ENCODE peak calls at places on chromosomes 13 and 19, in six cellular contexts. One of them, this sample, is unnamed.

GRCh38 chr19:13526552-13526951 is 20.3 kb upstream of the CACNA1A start:
- DNase-seq in COR-L47: no peak
- DNase-seq in hepatic stellate cell: no peak
- DNase-seq in HFFc6: peak
- DNase-seq in fibroblast of the aortic adventitia: peak
- DNase-seq in activated naive CD4-positive, alpha-beta T cell treated with anti-CD3 and anti-CD28 coated beads, Interleukin-2, amount 10 ng/mL, durations not matched to agents 7 days and 5 days: peak
- DNase-seq in this sample: no peak

GRCh38 chr13:25095862-25096453 is at the start of gene PABPC3:
- DNase-seq in COR-L47: no peak
- DNase-seq in hepatic stellate cell: no peak
- DNase-seq in HFFc6: no peak
- DNase-seq in fibroblast of the aortic adventitia: no peak
- DNase-seq in activated naive CD4-positive, alpha-beta T cell treated with anti-CD3 and anti-CD28 coated beads, Interleukin-2, amount 10 ng/mL, durations not matched to agents 7 days and 5 days: no peak
- DNase-seq in this sample: no peak

GRCh38 chr13:31896427-31896826 is 135.1 kb upstream of the FRY start:
- DNase-seq in COR-L47: no peak
- DNase-seq in hepatic stellate cell: peak
- DNase-seq in HFFc6: peak
- DNase-seq in fibroblast of the aortic adventitia: peak
- DNase-seq in activated naive CD4-positive, alpha-beta T cell treated with anti-CD3 and anti-CD28 coated beads, Interleukin-2, amount 10 ng/mL, durations not matched to agents 7 days and 5 days: no peak
- DNase-seq in this sample: no peak

GRCh38 chr13:37270206-37271001 is 164.9 kb upstream of the CSNK1A1L start:
- DNase-seq in COR-L47: no peak
- DNase-seq in hepatic stellate cell: no peak
- DNase-seq in HFFc6: no peak
- DNase-seq in fibroblast of the aortic adventitia: no peak
- DNase-seq in activated naive CD4-positive, alpha-beta T cell treated with anti-CD3 and anti-CD28 coated beads, Interleukin-2, amount 10 ng/mL, durations not matched to agents 7 days and 5 days: no peak
- DNase-seq in this sample: no peak

GRCh38 chr13:87677043-87677333 is 5.8 kb downstream of the SLITRK5 start:
- DNase-seq in COR-L47: no peak
- DNase-seq in hepatic stellate cell: no peak
- DNase-seq in HFFc6: no peak
- DNase-seq in fibroblast of the aortic adventitia: no peak
- DNase-seq in activated naive CD4-positive, alpha-beta T cell treated with anti-CD3 and anti-CD28 coated beads, Interleukin-2, amount 10 ng/mL, durations not matched to agents 7 days and 5 days: no peak
- DNase-seq in this sample: no peak

GRCh38 chr19:1748115-1748702 is 5.1 kb upstream of the ONECUT3 start:
- DNase-seq in COR-L47: no peak
- DNase-seq in hepatic stellate cell: no peak
- DNase-seq in HFFc6: no peak
- DNase-seq in fibroblast of the aortic adventitia: no peak
- DNase-seq in activated naive CD4-positive, alpha-beta T cell treated with anti-CD3 and anti-CD28 coated beads, Interleukin-2, amount 10 ng/mL, durations not matched to agents 7 days and 5 days: peak
- DNase-seq in this sample: no peak

GRCh38 chr19:3819989-3820388 is 33.8 kb upstream of the MATK start:
- DNase-seq in COR-L47: no peak
- DNase-seq in hepatic stellate cell: no peak
- DNase-seq in HFFc6: no peak
- DNase-seq in fibroblast of the aortic adventitia: no peak
- DNase-seq in activated naive CD4-positive, alpha-beta T cell treated with anti-CD3 and anti-CD28 coated beads, Interleukin-2, amount 10 ng/mL, durations not matched to agents 7 days and 5 days: no peak
- DNase-seq in this sample: no peak

GRCh38 chr13:110915057-110915873 is at the start of gene ANKRD10:
- DNase-seq in COR-L47: peak
- DNase-seq in hepatic stellate cell: peak
- DNase-seq in HFFc6: peak
- DNase-seq in fibroblast of the aortic adventitia: peak
- DNase-seq in activated naive CD4-positive, alpha-beta T cell treated with anti-CD3 and anti-CD28 coated beads, Interleukin-2, amount 10 ng/mL, durations not matched to agents 7 days and 5 days: peak
- DNase-seq in this sample: peak

GRCh38 chr19:15629003-15629880 is 11.5 kb upstream of the CYP4F3 start:
- DNase-seq in COR-L47: peak
- DNase-seq in hepatic stellate cell: peak
- DNase-seq in HFFc6: peak
- DNase-seq in fibroblast of the aortic adventitia: peak
- DNase-seq in activated naive CD4-positive, alpha-beta T cell treated with anti-CD3 and anti-CD28 coated beads, Interleukin-2, amount 10 ng/mL, durations not matched to agents 7 days and 5 days: peak
- DNase-seq in this sample: peak

GRCh38 chr13:28394422-28394821 is 100.5 kb downstream of the FLT1 start:
- DNase-seq in COR-L47: no peak
- DNase-seq in hepatic stellate cell: no peak
- DNase-seq in HFFc6: peak
- DNase-seq in fibroblast of the aortic adventitia: no peak
- DNase-seq in activated naive CD4-positive, alpha-beta T cell treated with anti-CD3 and anti-CD28 coated beads, Interleukin-2, amount 10 ng/mL, durations not matched to agents 7 days and 5 days: no peak
- DNase-seq in this sample: no peak

GRCh38 chr13:30004204-30004603 is 153.8 kb upstream of the UBL3 start:
- DNase-seq in COR-L47: no peak
- DNase-seq in hepatic stellate cell: no peak
- DNase-seq in HFFc6: peak
- DNase-seq in fibroblast of the aortic adventitia: no peak
- DNase-seq in activated naive CD4-positive, alpha-beta T cell treated with anti-CD3 and anti-CD28 coated beads, Interleukin-2, amount 10 ng/mL, durations not matched to agents 7 days and 5 days: no peak
- DNase-seq in this sample: no peak

GRCh38 chr19:35236638-35237400 is 8.3 kb upstream of the FAM187B start:
- DNase-seq in COR-L47: no peak
- DNase-seq in hepatic stellate cell: no peak
- DNase-seq in HFFc6: no peak
- DNase-seq in fibroblast of the aortic adventitia: no peak
- DNase-seq in activated naive CD4-positive, alpha-beta T cell treated with anti-CD3 and anti-CD28 coated beads, Interleukin-2, amount 10 ng/mL, durations not matched to agents 7 days and 5 days: peak
- DNase-seq in this sample: no peak

GRCh38 chr13:62879071-62879470 is 1463.4 kb upstream of the PCDH20 start:
- DNase-seq in COR-L47: no peak
- DNase-seq in hepatic stellate cell: no peak
- DNase-seq in HFFc6: no peak
- DNase-seq in fibroblast of the aortic adventitia: peak
- DNase-seq in activated naive CD4-positive, alpha-beta T cell treated with anti-CD3 and anti-CD28 coated beads, Interleukin-2, amount 10 ng/mL, durations not matched to agents 7 days and 5 days: no peak
- DNase-seq in this sample: no peak

GRCh38 chr13:44311011-44311481 is 62.6 kb upstream of the SERP2 start:
- DNase-seq in COR-L47: no peak
- DNase-seq in hepatic stellate cell: no peak
- DNase-seq in HFFc6: no peak
- DNase-seq in fibroblast of the aortic adventitia: peak
- DNase-seq in activated naive CD4-positive, alpha-beta T cell treated with anti-CD3 and anti-CD28 coated beads, Interleukin-2, amount 10 ng/mL, durations not matched to agents 7 days and 5 days: no peak
- DNase-seq in this sample: peak

GRCh38 chr19:49468746-49469447 is 5.1 kb upstream of the FLT3LG start:
- DNase-seq in COR-L47: peak
- DNase-seq in hepatic stellate cell: no peak
- DNase-seq in HFFc6: no peak
- DNase-seq in fibroblast of the aortic adventitia: peak
- DNase-seq in activated naive CD4-positive, alpha-beta T cell treated with anti-CD3 and anti-CD28 coated beads, Interleukin-2, amount 10 ng/mL, durations not matched to agents 7 days and 5 days: peak
- DNase-seq in this sample: no peak

GRCh38 chr19:39438270-39438934 is 2.7 kb upstream of the RPS16 start:
- DNase-seq in COR-L47: no peak
- DNase-seq in hepatic stellate cell: no peak
- DNase-seq in HFFc6: peak
- DNase-seq in fibroblast of the aortic adventitia: peak
- DNase-seq in activated naive CD4-positive, alpha-beta T cell treated with anti-CD3 and anti-CD28 coated beads, Interleukin-2, amount 10 ng/mL, durations not matched to agents 7 days and 5 days: no peak
- DNase-seq in this sample: no peak

GRCh38 chr19:45509692-45510015 is 2.4 kb downstream of the VASP start:
- DNase-seq in COR-L47: no peak
- DNase-seq in hepatic stellate cell: no peak
- DNase-seq in HFFc6: no peak
- DNase-seq in fibroblast of the aortic adventitia: no peak
- DNase-seq in activated naive CD4-positive, alpha-beta T cell treated with anti-CD3 and anti-CD28 coated beads, Interleukin-2, amount 10 ng/mL, durations not matched to agents 7 days and 5 days: no peak
- DNase-seq in this sample: no peak

GRCh38 chr19:19610376-19611240 is 7.9 kb downstream of the PBX4 start:
- DNase-seq in COR-L47: no peak
- DNase-seq in hepatic stellate cell: no peak
- DNase-seq in HFFc6: no peak
- DNase-seq in fibroblast of the aortic adventitia: no peak
- DNase-seq in activated naive CD4-positive, alpha-beta T cell treated with anti-CD3 and anti-CD28 coated beads, Interleukin-2, amount 10 ng/mL, durations not matched to agents 7 days and 5 days: no peak
- DNase-seq in this sample: no peak

GRCh38 chr19:18960370-18960769 is 19.4 kb upstream of the HOMER3 start:
- DNase-seq in COR-L47: no peak
- DNase-seq in hepatic stellate cell: no peak
- DNase-seq in HFFc6: no peak
- DNase-seq in fibroblast of the aortic adventitia: no peak
- DNase-seq in activated naive CD4-positive, alpha-beta T cell treated with anti-CD3 and anti-CD28 coated beads, Interleukin-2, amount 10 ng/mL, durations not matched to agents 7 days and 5 days: no peak
- DNase-seq in this sample: no peak

GRCh38 chr19:47573076-47574026 is at the start of gene ZNF541:
- DNase-seq in COR-L47: no peak
- DNase-seq in hepatic stellate cell: no peak
- DNase-seq in HFFc6: no peak
- DNase-seq in fibroblast of the aortic adventitia: peak
- DNase-seq in activated naive CD4-positive, alpha-beta T cell treated with anti-CD3 and anti-CD28 coated beads, Interleukin-2, amount 10 ng/mL, durations not matched to agents 7 days and 5 days: peak
- DNase-seq in this sample: peak

GRCh38 chr19:55117063-55117635 is 288 bp downstream of the PPP1R12C start:
- DNase-seq in COR-L47: no peak
- DNase-seq in hepatic stellate cell: peak
- DNase-seq in HFFc6: no peak
- DNase-seq in fibroblast of the aortic adventitia: no peak
- DNase-seq in activated naive CD4-positive, alpha-beta T cell treated with anti-CD3 and anti-CD28 coated beads, Interleukin-2, amount 10 ng/mL, durations not matched to agents 7 days and 5 days: peak
- DNase-seq in this sample: no peak

GRCh38 chr19:30003862-30004261 is 61.8 kb downstream of the URI1 start:
- DNase-seq in COR-L47: no peak
- DNase-seq in hepatic stellate cell: no peak
- DNase-seq in HFFc6: no peak
- DNase-seq in fibroblast of the aortic adventitia: no peak
- DNase-seq in activated naive CD4-positive, alpha-beta T cell treated with anti-CD3 and anti-CD28 coated beads, Interleukin-2, amount 10 ng/mL, durations not matched to agents 7 days and 5 days: no peak
- DNase-seq in this sample: no peak

GRCh38 chr19:18650468-18651001 is 13.7 kb downstream of the KLHL26 start:
- DNase-seq in COR-L47: no peak
- DNase-seq in hepatic stellate cell: peak
- DNase-seq in HFFc6: peak
- DNase-seq in fibroblast of the aortic adventitia: peak
- DNase-seq in activated naive CD4-positive, alpha-beta T cell treated with anti-CD3 and anti-CD28 coated beads, Interleukin-2, amount 10 ng/mL, durations not matched to agents 7 days and 5 days: no peak
- DNase-seq in this sample: no peak

GRCh38 chr19:6572217-6572616 is 18.7 kb downstream of the CD70 start:
- DNase-seq in COR-L47: no peak
- DNase-seq in hepatic stellate cell: no peak
- DNase-seq in HFFc6: no peak
- DNase-seq in fibroblast of the aortic adventitia: no peak
- DNase-seq in activated naive CD4-positive, alpha-beta T cell treated with anti-CD3 and anti-CD28 coated beads, Interleukin-2, amount 10 ng/mL, durations not matched to agents 7 days and 5 days: no peak
- DNase-seq in this sample: no peak

GRCh38 chr13:46771693-46772092 is 25.3 kb downstream of the ESD start:
- DNase-seq in COR-L47: no peak
- DNase-seq in hepatic stellate cell: no peak
- DNase-seq in HFFc6: no peak
- DNase-seq in fibroblast of the aortic adventitia: no peak
- DNase-seq in activated naive CD4-positive, alpha-beta T cell treated with anti-CD3 and anti-CD28 coated beads, Interleukin-2, amount 10 ng/mL, durations not matched to agents 7 days and 5 days: no peak
- DNase-seq in this sample: no peak

GRCh38 chr13:50085063-50085462 is 69.8 kb downstream of the KCNRG start:
- DNase-seq in COR-L47: peak
- DNase-seq in hepatic stellate cell: peak
- DNase-seq in HFFc6: peak
- DNase-seq in fibroblast of the aortic adventitia: peak
- DNase-seq in activated naive CD4-positive, alpha-beta T cell treated with anti-CD3 and anti-CD28 coated beads, Interleukin-2, amount 10 ng/mL, durations not matched to agents 7 days and 5 days: no peak
- DNase-seq in this sample: no peak

GRCh38 chr19:28509079-28509895 is 703.7 kb downstream of the UQCRFS1 start:
- DNase-seq in COR-L47: no peak
- DNase-seq in hepatic stellate cell: no peak
- DNase-seq in HFFc6: no peak
- DNase-seq in fibroblast of the aortic adventitia: no peak
- DNase-seq in activated naive CD4-positive, alpha-beta T cell treated with anti-CD3 and anti-CD28 coated beads, Interleukin-2, amount 10 ng/mL, durations not matched to agents 7 days and 5 days: no peak
- DNase-seq in this sample: no peak

GRCh38 chr19:6800991-6801396 is 28.5 kb downstream of the VAV1 start:
- DNase-seq in COR-L47: no peak
- DNase-seq in hepatic stellate cell: no peak
- DNase-seq in HFFc6: peak
- DNase-seq in fibroblast of the aortic adventitia: peak
- DNase-seq in activated naive CD4-positive, alpha-beta T cell treated with anti-CD3 and anti-CD28 coated beads, Interleukin-2, amount 10 ng/mL, durations not matched to agents 7 days and 5 days: peak
- DNase-seq in this sample: no peak

GRCh38 chr13:24184265-24184841 is 23.8 kb downstream of the SPATA13 start:
- DNase-seq in COR-L47: no peak
- DNase-seq in hepatic stellate cell: no peak
- DNase-seq in HFFc6: no peak
- DNase-seq in fibroblast of the aortic adventitia: no peak
- DNase-seq in activated naive CD4-positive, alpha-beta T cell treated with anti-CD3 and anti-CD28 coated beads, Interleukin-2, amount 10 ng/mL, durations not matched to agents 7 days and 5 days: no peak
- DNase-seq in this sample: no peak

GRCh38 chr13:99465454-99465853 is 35.8 kb upstream of the TM9SF2 start:
- DNase-seq in COR-L47: peak
- DNase-seq in hepatic stellate cell: no peak
- DNase-seq in HFFc6: no peak
- DNase-seq in fibroblast of the aortic adventitia: no peak
- DNase-seq in activated naive CD4-positive, alpha-beta T cell treated with anti-CD3 and anti-CD28 coated beads, Interleukin-2, amount 10 ng/mL, durations not matched to agents 7 days and 5 days: no peak
- DNase-seq in this sample: no peak

GRCh38 chr13:77026255-77026782 is 640 bp downstream of the FBXL3 start:
- DNase-seq in COR-L47: peak
- DNase-seq in hepatic stellate cell: peak
- DNase-seq in HFFc6: peak
- DNase-seq in fibroblast of the aortic adventitia: peak
- DNase-seq in activated naive CD4-positive, alpha-beta T cell treated with anti-CD3 and anti-CD28 coated beads, Interleukin-2, amount 10 ng/mL, durations not matched to agents 7 days and 5 days: peak
- DNase-seq in this sample: peak

GRCh38 chr19:32890326-32890725 is 20.8 kb upstream of the SLC7A9 start:
- DNase-seq in COR-L47: no peak
- DNase-seq in hepatic stellate cell: no peak
- DNase-seq in HFFc6: no peak
- DNase-seq in fibroblast of the aortic adventitia: no peak
- DNase-seq in activated naive CD4-positive, alpha-beta T cell treated with anti-CD3 and anti-CD28 coated beads, Interleukin-2, amount 10 ng/mL, durations not matched to agents 7 days and 5 days: no peak
- DNase-seq in this sample: peak

GRCh38 chr19:6035026-6035425 is 57.1 kb upstream of the RANBP3 start:
- DNase-seq in COR-L47: no peak
- DNase-seq in hepatic stellate cell: no peak
- DNase-seq in HFFc6: no peak
- DNase-seq in fibroblast of the aortic adventitia: no peak
- DNase-seq in activated naive CD4-positive, alpha-beta T cell treated with anti-CD3 and anti-CD28 coated beads, Interleukin-2, amount 10 ng/mL, durations not matched to agents 7 days and 5 days: no peak
- DNase-seq in this sample: peak

GRCh38 chr13:40809471-40809870 is 20.1 kb downstream of the SLC25A15 start:
- DNase-seq in COR-L47: no peak
- DNase-seq in hepatic stellate cell: no peak
- DNase-seq in HFFc6: no peak
- DNase-seq in fibroblast of the aortic adventitia: no peak
- DNase-seq in activated naive CD4-positive, alpha-beta T cell treated with anti-CD3 and anti-CD28 coated beads, Interleukin-2, amount 10 ng/mL, durations not matched to agents 7 days and 5 days: no peak
- DNase-seq in this sample: no peak